ENCODE peak calls at places on chromosome 14, in six cellular contexts. R is DMS153, K is cardiac fibroblast, X is HS-5, Q is cardiac muscle cell, W is NCI-H1417 treated with DMSO at 0.1 percent for 48 hours. O is an unnamed sample.

GRCh38 chr14:35534130-35534883 is at the start of gene INSM2:
- DNase-seq in Q (no peak), X (no peak), K (peak; percentile 10), R (no peak), W (no peak), O (peak; percentile 51)

GRCh38 chr14:71764701-71765347 is 167.4 kb upstream of the RGS6 start:
- DNase-seq in X (no peak), Q (no peak), W (no peak), K (no peak), R (no peak), O (no peak)

GRCh38 chr14:66076166-66076565 is 410.0 kb upstream of the CCDC196 start:
- DNase-seq in R (no peak), W (no peak), K (no peak), X (no peak), Q (no peak), O (no peak)

GRCh38 chr14:77158175-77158908 is 16.8 kb upstream of the ZDHHC22 start:
- DNase-seq in W (peak; percentile 86), K (peak; percentile 71), X (no peak), Q (peak; percentile 31), R (peak; percentile 75), O (peak; percentile 48)

GRCh38 chr14:67932708-67933107 is 113.1 kb downstream of the RAD51B start:
- DNase-seq in Q (no peak), K (no peak), W (no peak), R (no peak), X (no peak), O (no peak)

GRCh38 chr14:76887196-76887595 is 61.0 kb downstream of the LRRC74A start:
- DNase-seq in X (no peak), Q (no peak), R (no peak), W (no peak), K (peak; percentile 43), O (no peak)

GRCh38 chr14:104542871-104543830 is 36.4 kb upstream of the C14orf180 start:
- DNase-seq in W (no peak), X (no peak), Q (no peak), K (no peak), R (no peak), O (no peak)

GRCh38 chr14:54383811-54384210 is 13.0 kb upstream of the CDKN3 start:
- DNase-seq in X (no peak), R (no peak), W (no peak), K (no peak), Q (no peak), O (no peak)

GRCh38 chr14:47422191-47422590 is 253.2 kb downstream of the MDGA2 start:
- DNase-seq in K (no peak), X (no peak), W (no peak), Q (no peak), R (no peak), O (no peak)

GRCh38 chr14:100282766-100283419 is 23.4 kb downstream of the SLC25A29 start:
- DNase-seq in W (no peak), K (no peak), R (no peak), Q (peak; percentile 32), X (no peak), O (peak; percentile 20)

GRCh38 chr14:105283899-105284298 is 16.9 kb downstream of the BRF1 start:
- DNase-seq in K (no peak), W (no peak), X (no peak), R (no peak), Q (no peak), O (no peak)

GRCh38 chr14:68704736-68705720 is 87.8 kb downstream of the ZFP36L1 start:
- DNase-seq in Q (no peak), W (no peak), R (no peak), K (peak; percentile 48), X (no peak), O (peak; percentile 79)

GRCh38 chr14:67602995-67603545 is 3.0 kb upstream of the PIGH start:
- DNase-seq in X (no peak), W (no peak), K (no peak), Q (no peak), R (no peak), O (peak; percentile 58)

GRCh38 chr14:94213741-94214140 is 39.6 kb downstream of the PPP4R4 start:
- DNase-seq in X (no peak), W (no peak), R (no peak), Q (no peak), K (no peak), O (no peak)

GRCh38 chr14:93712838-93713724 is 75.2 kb downstream of the PRIMA1 start:
- DNase-seq in R (no peak), W (no peak), X (no peak), K (no peak), Q (no peak), O (peak; percentile 47)

GRCh38 chr14:52068741-52069616 is at the start of gene NID2:
- DNase-seq in R (no peak), W (no peak), X (no peak), K (peak; percentile 98), Q (peak; percentile 95), O (no peak)

O was measured in MCF 10A.